ENCODE peak calls at places on chromosomes 12 and 14, in six cellular contexts. One of them, this sample, is unnamed.

GRCh38 chr12:19553177-19553576 is 113.9 kb downstream of the AEBP2 start:
- DNase-seq in right atrium auricular region: no peak
- DNase-seq in progenitor cell of endocrine pancreas: no peak
- DNase-seq in uterus: no peak
- DNase-seq in GM20000: no peak
- DNase-seq in A549: no peak
- DNase-seq in this sample: no peak

GRCh38 chr12:15563683-15564082 is 225.5 kb downstream of the EPS8 start:
- DNase-seq in right atrium auricular region: no peak
- DNase-seq in progenitor cell of endocrine pancreas: no peak
- DNase-seq in uterus: peak
- DNase-seq in GM20000: no peak
- DNase-seq in A549: no peak
- DNase-seq in this sample: no peak

GRCh38 chr12:104704224-104704623 is 247.5 kb downstream of the CHST11 start:
- DNase-seq in right atrium auricular region: no peak
- DNase-seq in progenitor cell of endocrine pancreas: no peak
- DNase-seq in uterus: no peak
- DNase-seq in GM20000: no peak
- DNase-seq in A549: no peak
- DNase-seq in this sample: no peak

GRCh38 chr12:52230364-52231281 is 2.4 kb upstream of the KRT7 start:
- DNase-seq in right atrium auricular region: no peak
- DNase-seq in progenitor cell of endocrine pancreas: no peak
- DNase-seq in uterus: no peak
- DNase-seq in GM20000: no peak
- DNase-seq in A549: peak
- DNase-seq in this sample: no peak

GRCh38 chr12:132807295-132808222 is 21.1 kb downstream of the GOLGA3 start:
- DNase-seq in right atrium auricular region: no peak
- DNase-seq in progenitor cell of endocrine pancreas: no peak
- DNase-seq in uterus: no peak
- DNase-seq in GM20000: peak
- DNase-seq in A549: no peak
- DNase-seq in this sample: no peak

GRCh38 chr14:103000291-103000921 is 56.9 kb downstream of the CDC42BPB start:
- DNase-seq in right atrium auricular region: no peak
- DNase-seq in progenitor cell of endocrine pancreas: no peak
- DNase-seq in uterus: no peak
- DNase-seq in GM20000: no peak
- DNase-seq in A549: no peak
- DNase-seq in this sample: no peak

GRCh38 chr14:90603336-90603735 is 206.5 kb downstream of the CALM1 start:
- DNase-seq in right atrium auricular region: no peak
- DNase-seq in progenitor cell of endocrine pancreas: no peak
- DNase-seq in uterus: no peak
- DNase-seq in GM20000: no peak
- DNase-seq in A549: no peak
- DNase-seq in this sample: no peak

GRCh38 chr12:50006266-50006665 is 19.0 kb downstream of the RACGAP1 start:
- DNase-seq in right atrium auricular region: no peak
- DNase-seq in progenitor cell of endocrine pancreas: no peak
- DNase-seq in uterus: no peak
- DNase-seq in GM20000: no peak
- DNase-seq in A549: no peak
- DNase-seq in this sample: no peak

GRCh38 chr12:2291182-2291832 is 238.5 kb downstream of the CACNA1C start:
- DNase-seq in right atrium auricular region: no peak
- DNase-seq in progenitor cell of endocrine pancreas: no peak
- DNase-seq in uterus: no peak
- DNase-seq in GM20000: peak
- DNase-seq in A549: peak
- DNase-seq in this sample: no peak

GRCh38 chr14:50335389-50335788 is 23.3 kb downstream of the DMAC2L start:
- DNase-seq in right atrium auricular region: peak
- DNase-seq in progenitor cell of endocrine pancreas: no peak
- DNase-seq in uterus: peak
- DNase-seq in GM20000: no peak
- DNase-seq in A549: peak
- DNase-seq in this sample: peak

GRCh38 chr12:104722541-104723534 is 235.3 kb downstream of the SLC41A2 start:
- DNase-seq in right atrium auricular region: no peak
- DNase-seq in progenitor cell of endocrine pancreas: no peak
- DNase-seq in uterus: no peak
- DNase-seq in GM20000: peak
- DNase-seq in A549: no peak
- DNase-seq in this sample: no peak

GRCh38 chr14:88962356-88962755 is 137.9 kb downstream of the TTC8 start:
- DNase-seq in right atrium auricular region: no peak
- DNase-seq in progenitor cell of endocrine pancreas: no peak
- DNase-seq in uterus: no peak
- DNase-seq in GM20000: no peak
- DNase-seq in A549: no peak
- DNase-seq in this sample: no peak

GRCh38 chr12:57619434-57620244 is 8.4 kb downstream of the ARHGEF25 start:
- DNase-seq in right atrium auricular region: no peak
- DNase-seq in progenitor cell of endocrine pancreas: no peak
- DNase-seq in uterus: no peak
- DNase-seq in GM20000: peak
- DNase-seq in A549: no peak
- DNase-seq in this sample: no peak

GRCh38 chr14:55097894-55098560 is 31.0 kb upstream of the LGALS3 start:
- DNase-seq in right atrium auricular region: no peak
- DNase-seq in progenitor cell of endocrine pancreas: no peak
- DNase-seq in uterus: no peak
- DNase-seq in GM20000: peak
- DNase-seq in A549: no peak
- DNase-seq in this sample: no peak

GRCh38 chr14:69528143-69528542 is 43.6 kb downstream of the PLEKHD1 start:
- DNase-seq in right atrium auricular region: no peak
- DNase-seq in progenitor cell of endocrine pancreas: no peak
- DNase-seq in uterus: no peak
- DNase-seq in GM20000: no peak
- DNase-seq in A549: no peak
- DNase-seq in this sample: no peak

GRCh38 chr14:30906752-30907658 is 32.6 kb downstream of the COCH start:
- DNase-seq in right atrium auricular region: no peak
- DNase-seq in progenitor cell of endocrine pancreas: no peak
- DNase-seq in uterus: no peak
- DNase-seq in GM20000: no peak
- DNase-seq in A549: peak
- DNase-seq in this sample: no peak

GRCh38 chr12:100348657-100349454 is 8.0 kb upstream of the SLC17A8 start:
- DNase-seq in right atrium auricular region: no peak
- DNase-seq in progenitor cell of endocrine pancreas: no peak
- DNase-seq in uterus: no peak
- DNase-seq in GM20000: no peak
- DNase-seq in A549: peak
- DNase-seq in this sample: no peak

GRCh38 chr12:26153421-26154154 is 28.8 kb upstream of the BHLHE41 start:
- DNase-seq in right atrium auricular region: no peak
- DNase-seq in progenitor cell of endocrine pancreas: no peak
- DNase-seq in uterus: peak
- DNase-seq in GM20000: no peak
- DNase-seq in A549: peak
- DNase-seq in this sample: no peak

DNA sequence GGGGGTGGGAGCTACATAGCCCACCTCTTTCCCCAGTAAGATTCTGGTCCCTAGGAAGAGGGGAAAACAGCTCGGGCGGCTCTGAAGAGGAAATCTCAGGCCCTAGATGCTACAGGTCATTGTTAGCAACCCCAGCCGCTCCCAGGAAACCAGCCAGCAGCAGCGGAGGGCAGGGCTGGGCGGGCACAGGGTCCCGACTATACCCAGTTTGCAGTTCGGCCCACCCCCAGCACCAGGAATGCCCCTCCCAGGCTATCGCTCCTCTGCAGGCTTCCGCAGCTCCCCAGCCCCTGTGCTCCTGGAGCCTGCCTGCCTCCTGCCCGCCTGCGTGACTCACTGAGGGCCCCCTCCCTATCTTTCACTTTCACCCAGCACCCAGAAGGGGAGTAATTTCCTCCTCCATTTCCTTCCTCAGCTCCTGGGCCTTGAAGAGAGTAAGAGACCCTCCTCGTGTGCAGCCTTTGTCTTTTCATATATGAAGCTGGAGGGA is 27.2 kb upstream of the PNMA1 start:
- DNase-seq in right atrium auricular region: peak
- DNase-seq in progenitor cell of endocrine pancreas: no peak
- DNase-seq in uterus: peak
- DNase-seq in GM20000: peak
- DNase-seq in A549: peak
- DNase-seq in this sample: peak
- TF ChIP-seq CTCF in right atrium auricular region: no peak
- TF ChIP-seq CTCF in progenitor cell of endocrine pancreas: no peak
- TF ChIP-seq CTCF in uterus: no peak
- TF ChIP-seq CTCF in GM20000: no peak
- TF ChIP-seq CTCF in A549: no peak
- TF ChIP-seq CTCF in this sample: no peak

GRCh38 chr12:6612247-6612646 is 5.1 kb upstream of the CHD4 start:
- DNase-seq in right atrium auricular region: no peak
- DNase-seq in progenitor cell of endocrine pancreas: no peak
- DNase-seq in uterus: peak
- DNase-seq in GM20000: no peak
- DNase-seq in A549: no peak
- DNase-seq in this sample: no peak

GRCh38 chr12:6614513-6615177 is 7.5 kb upstream of the CHD4 start:
- DNase-seq in right atrium auricular region: no peak
- DNase-seq in progenitor cell of endocrine pancreas: no peak
- DNase-seq in uterus: no peak
- DNase-seq in GM20000: no peak
- DNase-seq in A549: peak
- DNase-seq in this sample: no peak

GRCh38 chr12:6612652-6613014 is 5.5 kb upstream of the CHD4 start:
- DNase-seq in right atrium auricular region: no peak
- DNase-seq in progenitor cell of endocrine pancreas: no peak
- DNase-seq in uterus: no peak
- DNase-seq in GM20000: no peak
- DNase-seq in A549: no peak
- DNase-seq in this sample: no peak

GRCh38 chr12:6613776-6614512 is 6.8 kb upstream of the CHD4 start:
- DNase-seq in right atrium auricular region: peak
- DNase-seq in progenitor cell of endocrine pancreas: peak
- DNase-seq in uterus: peak
- DNase-seq in GM20000: peak
- DNase-seq in A549: peak
- DNase-seq in this sample: peak

DNA sequence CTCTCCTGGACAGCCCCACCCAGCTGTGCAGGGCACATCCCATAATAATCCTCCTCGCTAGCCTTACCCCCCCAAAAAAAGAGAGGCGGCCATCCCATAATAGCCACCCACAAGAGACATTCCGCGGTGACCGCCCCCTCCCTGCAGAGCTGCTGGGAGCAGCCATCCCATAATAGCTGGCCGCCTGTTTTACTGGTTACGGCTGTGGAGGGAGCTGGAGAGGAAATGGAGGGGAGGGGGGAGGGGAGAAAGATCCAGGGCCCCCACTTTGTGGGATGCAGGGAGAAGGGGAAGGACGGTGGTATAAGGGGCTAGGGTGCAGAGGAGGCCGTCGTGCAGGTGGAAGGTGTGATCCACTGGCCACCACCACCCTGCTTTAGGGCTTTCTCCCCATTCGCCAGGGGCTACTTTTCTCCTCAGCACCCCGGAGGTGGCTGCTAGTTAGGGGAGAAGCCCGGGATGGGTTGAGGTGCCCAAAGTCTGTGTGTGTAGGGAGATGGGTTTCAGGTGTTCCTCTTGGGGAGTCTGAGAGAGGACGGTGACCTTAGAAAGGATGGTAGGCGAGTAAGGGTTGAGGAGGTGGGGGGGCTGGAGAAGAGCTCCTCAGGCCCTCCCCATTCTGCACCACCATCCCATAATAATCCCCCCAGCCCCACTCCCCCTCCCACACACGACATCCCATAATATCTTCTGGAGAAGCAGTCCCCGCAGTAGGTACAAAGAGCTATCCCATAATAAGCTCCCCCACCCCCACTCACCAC is 6.0 kb upstream of the CHD4 start:
- DNase-seq in right atrium auricular region: peak
- DNase-seq in progenitor cell of endocrine pancreas: no peak
- DNase-seq in uterus: peak
- DNase-seq in GM20000: no peak
- DNase-seq in A549: no peak
- DNase-seq in this sample: no peak
- TF ChIP-seq CTCF in right atrium auricular region: no peak
- TF ChIP-seq CTCF in progenitor cell of endocrine pancreas: no peak
- TF ChIP-seq CTCF in uterus: no peak
- TF ChIP-seq CTCF in GM20000: no peak
- TF ChIP-seq CTCF in A549: no peak
- TF ChIP-seq CTCF in this sample: no peak

DNA sequence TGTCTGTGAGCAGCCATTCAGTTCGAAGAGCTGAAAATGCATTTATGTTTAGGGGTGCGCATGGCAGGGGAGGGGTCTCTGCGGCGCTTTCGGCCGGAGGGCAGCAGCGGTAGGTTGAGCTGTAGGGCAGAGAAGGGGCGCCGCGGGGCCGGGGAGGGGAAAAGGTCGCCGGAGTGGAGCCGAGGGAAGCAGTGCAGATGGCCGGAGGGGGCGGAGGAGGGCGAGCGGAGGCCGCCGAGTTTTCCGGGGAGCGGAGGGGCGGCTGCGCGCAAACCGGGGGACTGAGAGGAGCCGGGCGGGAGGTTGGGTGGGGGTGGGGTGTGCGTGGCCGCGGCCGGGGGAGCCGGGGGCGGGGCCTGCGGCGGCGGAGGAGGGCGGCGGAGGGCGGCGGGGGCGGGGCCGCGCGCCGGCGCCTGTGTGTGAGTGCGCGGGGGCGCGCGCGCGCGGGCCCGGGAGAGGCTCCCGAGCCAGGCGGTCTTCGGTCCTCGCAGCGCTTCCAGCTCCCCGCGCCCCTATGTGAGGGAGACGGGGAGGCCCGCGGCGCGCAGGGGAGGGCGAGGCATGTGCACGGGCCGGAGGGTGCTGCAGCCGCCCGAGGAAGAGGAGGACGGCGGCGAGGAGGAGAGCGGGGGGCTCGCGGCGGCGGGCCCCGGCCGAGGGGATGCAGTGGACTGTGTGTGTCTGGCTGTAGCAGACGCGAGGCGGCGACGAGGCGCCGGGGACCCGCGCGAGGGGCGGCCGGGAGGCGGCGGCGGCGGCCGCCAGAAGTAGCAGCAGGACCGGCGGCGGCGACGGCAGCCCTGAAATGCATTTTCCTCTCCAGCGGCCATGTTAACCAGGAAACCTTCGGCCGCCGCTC is at the start of gene DYRK2:
- DNase-seq in right atrium auricular region: peak
- DNase-seq in progenitor cell of endocrine pancreas: peak
- DNase-seq in uterus: peak
- DNase-seq in GM20000: peak
- DNase-seq in A549: peak
- DNase-seq in this sample: peak
- TF ChIP-seq CTCF in right atrium auricular region: no peak
- TF ChIP-seq CTCF in progenitor cell of endocrine pancreas: peak
- TF ChIP-seq CTCF in uterus: peak
- TF ChIP-seq CTCF in GM20000: no peak
- TF ChIP-seq CTCF in A549: no peak
- TF ChIP-seq CTCF in this sample: no peak

DNA sequence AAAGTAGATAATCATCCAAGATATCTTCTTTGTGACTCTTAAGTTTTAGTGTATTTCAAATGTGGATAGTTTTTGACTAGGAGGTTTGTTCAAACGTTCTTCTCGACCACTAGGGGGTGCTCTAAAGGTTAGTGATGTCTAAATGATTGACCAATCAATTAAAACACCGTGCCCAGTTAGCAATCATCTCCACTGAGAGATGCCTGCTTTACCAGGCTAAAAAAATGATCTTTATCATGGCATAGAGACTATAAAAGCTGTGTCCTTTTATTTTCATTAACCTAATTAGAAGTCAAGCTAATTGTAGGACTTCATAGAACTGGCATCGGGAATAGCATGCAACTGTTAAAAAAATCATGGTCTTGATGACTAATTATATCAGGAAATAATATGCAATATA is 153.9 kb downstream of the PRKCH start:
- DNase-seq in right atrium auricular region: no peak
- DNase-seq in progenitor cell of endocrine pancreas: no peak
- DNase-seq in uterus: no peak
- DNase-seq in GM20000: peak
- DNase-seq in A549: peak
- DNase-seq in this sample: no peak
- TF ChIP-seq CTCF in right atrium auricular region: peak
- TF ChIP-seq CTCF in progenitor cell of endocrine pancreas: peak
- TF ChIP-seq CTCF in uterus: peak
- TF ChIP-seq CTCF in GM20000: no peak
- TF ChIP-seq CTCF in A549: peak
- TF ChIP-seq CTCF in this sample: peak